ENCODE peak calls at places on chromosomes 1 and 21, in four cellular contexts. C, T, V and E are unnamed samples.

GRCh38 chr21:45080639-45081414 is 6.4 kb downstream of the ADARB1 start:
- DNase-seq in C (peak; percentile 23), T (peak; percentile 55), V (no peak), E (no peak)

GRCh38 chr1:111084999-111085398 is 54.9 kb downstream of the DRAM2 start:
- DNase-seq in C (no peak), T (no peak), V (no peak), E (no peak)

GRCh38 chr1:173190101-173190895 is 16.8 kb downstream of the TNFSF4 start:
- DNase-seq in C (peak; percentile 72), T (no peak), V (no peak), E (peak; percentile 63)

GRCh38 chr1:116879478-116880133 is 30.1 kb upstream of the PTGFRN start:
- DNase-seq in C (no peak), T (no peak), V (no peak), E (no peak)

GRCh38 chr1:66346057-66346795 is 187.7 kb upstream of the SGIP1 start:
- DNase-seq in C (no peak), T (no peak), V (no peak), E (no peak)

GRCh38 chr1:24391882-24392603 is 21.5 kb downstream of the STPG1 start:
- DNase-seq in C (no peak), T (peak; percentile 74), V (no peak), E (peak; percentile 84)

GRCh38 chr1:35707253-35708178 is 11.2 kb downstream of the C1orf216 start:
- DNase-seq in C (peak; percentile 28), T (peak; percentile 21), V (peak; percentile 41), E (no peak)

GRCh38 chr1:223811634-223812101 is 34.1 kb downstream of the TP53BP2 start:
- DNase-seq in C (peak; percentile 19), T (peak; percentile 29), V (no peak), E (no peak)

GRCh38 chr1:16458801-16459200 is 18.3 kb downstream of the NECAP2 start:
- DNase-seq in C (no peak), T (no peak), V (no peak), E (no peak)

GRCh38 chr21:36478207-36478701 is 1.7 kb downstream of the CLDN14 start:
- DNase-seq in C (peak; percentile 82), T (no peak), V (no peak), E (no peak)

GRCh38 chr1:155171836-155172731 is 1.0 kb downstream of the KRTCAP2 start:
- DNase-seq in C (no peak), T (no peak), V (no peak), E (no peak)

GRCh38 chr1:37143818-37144217 is 109.5 kb upstream of the GRIK3 start:
- DNase-seq in C (no peak), T (no peak), V (no peak), E (no peak)

GRCh38 chr1:166032901-166033371 is 133.9 kb downstream of the FAM78B start:
- DNase-seq in C (no peak), T (no peak), V (no peak), E (no peak)

GRCh38 chr1:180175806-180176205 is 21.1 kb downstream of the QSOX1 start:
- DNase-seq in C (no peak), T (no peak), V (no peak), E (no peak)

GRCh38 chr1:195939844-195940243 is 668.4 kb downstream of the KCNT2 start:
- DNase-seq in C (peak; percentile 34), T (no peak), V (no peak), E (no peak)

GRCh38 chr1:1567152-1567830 is 7.4 kb downstream of the SSU72 start:
- DNase-seq in C (no peak), T (no peak), V (no peak), E (no peak)

GRCh38 chr1:53470155-53470554 is 11.0 kb downstream of the DMRTB1 start:
- DNase-seq in C (peak; percentile 58), T (no peak), V (no peak), E (no peak)

GRCh38 chr1:197519741-197520334 is 251.8 kb downstream of the CRB1 start:
- DNase-seq in C (peak; percentile 48), T (no peak), V (no peak), E (no peak)

GRCh38 chr1:118920124-118920675 is 67.9 kb downstream of the TBX15 start:
- DNase-seq in C (no peak), T (no peak), V (no peak), E (no peak)

GRCh38 chr1:201309420-201309819 is 26.1 kb downstream of the PKP1 start:
- DNase-seq in C (peak; percentile 83), T (no peak), V (no peak), E (no peak)

GRCh38 chr21:37153935-37154350 is 80.9 kb downstream of the TTC3 start:
- DNase-seq in C (no peak), T (no peak), V (no peak), E (no peak)

GRCh38 chr1:227764019-227764391 is 28.8 kb downstream of the SNAP47 start:
- DNase-seq in C (peak; percentile 90), T (no peak), V (no peak), E (no peak)

GRCh38 chr1:154883919-154884867 is 14.1 kb upstream of the KCNN3 start:
- DNase-seq in C (no peak), T (no peak), V (no peak), E (no peak)

GRCh38 chr1:167650266-167651160 is 20.5 kb downstream of the RCSD1 start:
- DNase-seq in C (no peak), T (no peak), V (no peak), E (no peak)

GRCh38 chr1:177341773-177342172 is 171.0 kb downstream of the BRINP2 start:
- DNase-seq in C (no peak), T (no peak), V (no peak), E (no peak)

GRCh38 chr1:230827081-230827681 is 41.1 kb downstream of the C1orf198 start:
- DNase-seq in C (no peak), T (no peak), V (no peak), E (no peak)

GRCh38 chr1:212700892-212701819 is 1.5 kb upstream of the BATF3 start:
- DNase-seq in C (no peak), T (no peak), V (no peak), E (no peak)

GRCh38 chr1:172321429-172321828 is 99.1 kb upstream of the C1orf105 start:
- DNase-seq in C (no peak), T (no peak), V (no peak), E (no peak)

GRCh38 chr21:42404534-42404933 is 832 bp downstream of the UBASH3A start:
- DNase-seq in C (no peak), T (peak; percentile 36), V (no peak), E (no peak)